ENCODE peak calls at places on chromosomes 11 and 22, in eight cellular contexts. M is CD8-positive, alpha-beta memory T cell; U is DMS79 treated with DMSO at 0.1 percent for 48 hours; W is psoas muscle; G is naive thymus-derived CD8-positive, alpha-beta T cell; X is HS-5; Z is activated CD8-positive, alpha-beta memory T cell treated with anti-CD3 and anti-CD28 coated beads, Interleukin-2, amount 10 ng/mL, durations not matched to agents 7 days and 5 days; O is BE2C. T is an unnamed sample.

GRCh38 chr11:93849751-93850584 is 450 bp downstream of the VSTM5 start:
- DNase-seq in W (peak), M (no peak), X (no peak), Z (no peak), U (peak), G (no peak), O (peak), T (no peak)

GRCh38 chr22:20955548-20955947 is 11.5 kb upstream of the AIFM3 start:
- DNase-seq in X (no peak), W (no peak), Z (no peak), O (no peak), M (no peak), U (no peak), G (no peak), T (no peak)

GRCh38 chr11:89293966-89294679 is 116.4 kb downstream of the TYR start:
- DNase-seq in X (no peak), W (no peak), Z (no peak), O (peak), U (no peak), M (no peak), G (no peak), T (no peak)

GRCh38 chr11:64868904-64869570 is 9.4 kb downstream of the EHD1 start:
- DNase-seq in G (no peak), W (peak), M (no peak), O (no peak), Z (no peak), X (peak), U (peak), T (no peak)

GRCh38 chr11:73198677-73199076 is 19.4 kb upstream of the P2RY2 start:
- DNase-seq in O (no peak), M (no peak), G (no peak), W (no peak), U (no peak), X (peak), Z (no peak), T (no peak)

GRCh38 chr22:49825944-49826602 is 1.6 kb downstream of the BRD1 start:
- DNase-seq in U (no peak), O (no peak), M (peak), Z (peak), X (peak), W (no peak), G (peak), T (peak)

GRCh38 chr11:95544095-95544795 is 245.3 kb downstream of the FAM76B start:
- DNase-seq in G (no peak), Z (no peak), U (no peak), M (no peak), O (no peak), W (no peak), X (no peak), T (no peak)

GRCh38 chr11:46455816-46456215 is 64.2 kb upstream of the CHRM4 start:
- DNase-seq in O (no peak), Z (no peak), U (no peak), G (no peak), W (no peak), X (no peak), M (no peak), T (no peak)

GRCh38 chr11:68081691-68082090 is 39.5 kb downstream of the CHKA start:
- DNase-seq in U (no peak), X (no peak), O (no peak), M (no peak), G (no peak), W (no peak), Z (no peak), T (no peak)

GRCh38 chr11:74024630-74025029 is 15.7 kb upstream of the UCP3 start:
- DNase-seq in Z (peak), X (peak), M (no peak), O (no peak), G (no peak), U (no peak), W (peak), T (no peak)

GRCh38 chr11:86014221-86014620 is 54.7 kb downstream of the PICALM start:
- DNase-seq in W (no peak), Z (no peak), M (no peak), O (no peak), G (no peak), U (no peak), X (no peak), T (no peak)

GRCh38 chr22:20815477-20816050 is 41.7 kb downstream of the SERPIND1 start:
- DNase-seq in G (no peak), O (no peak), M (no peak), X (no peak), W (no peak), Z (no peak), U (no peak), T (no peak)

GRCh38 chr11:79249341-79249993 is 191.4 kb downstream of the TENM4 start:
- DNase-seq in M (no peak), G (no peak), Z (no peak), W (no peak), O (no peak), U (no peak), X (peak), T (no peak)

GRCh38 chr11:129937592-129938238 is 42.3 kb upstream of the NFRKB start:
- DNase-seq in U (peak), W (no peak), X (no peak), G (no peak), O (no peak), Z (no peak), M (no peak), T (no peak)

GRCh38 chr11:64216879-64217278 is 9.1 kb downstream of the TRPT1 start:
- DNase-seq in U (no peak), O (no peak), G (no peak), W (no peak), X (no peak), M (no peak), Z (no peak), T (no peak)

GRCh38 chr11:61697093-61697492 is 16.9 kb downstream of the DAGLA start:
- DNase-seq in M (no peak), W (no peak), U (no peak), X (no peak), G (no peak), Z (no peak), O (no peak), T (no peak)

GRCh38 chr11:120925944-120926343 is 98.0 kb upstream of the TBCEL start:
- DNase-seq in U (no peak), Z (no peak), O (no peak), W (no peak), G (no peak), X (no peak), M (no peak), T (no peak)

GRCh38 chr11:20599424-20600346 is at the start of gene SLC6A5:
- DNase-seq in U (no peak), Z (peak), X (no peak), O (no peak), G (peak), M (no peak), W (peak), T (no peak)

T was measured in CD4-positive, alpha-beta T cell.